ENCODE peak calls at places on chromosomes 7 and 10, in six cellular contexts. One of them, this sample, is unnamed.

GRCh38 chr10:48456361-48456804 is 148.5 kb downstream of the ARHGAP22 start:
- DNase-seq in mucosa of descending colon: peak
- DNase-seq in kidney: peak
- DNase-seq in lung: peak
- DNase-seq in PC-9: no peak
- DNase-seq in cardiac fibroblast: peak
- DNase-seq in this sample: no peak

GRCh38 chr10:93572606-93573005 is 6.1 kb downstream of the FFAR4 start:
- DNase-seq in kidney: no peak
- DNase-seq in PC-9: no peak
- DNase-seq in mucosa of descending colon: no peak
- DNase-seq in lung: no peak
- DNase-seq in cardiac fibroblast: no peak
- DNase-seq in this sample: no peak

GRCh38 chr10:97399843-97400545 is 1.1 kb downstream of the RRP12 start:
- DNase-seq in kidney: no peak
- DNase-seq in PC-9: peak
- DNase-seq in cardiac fibroblast: peak
- DNase-seq in lung: peak
- DNase-seq in mucosa of descending colon: peak
- DNase-seq in this sample: peak

GRCh38 chr10:129108378-129108777 is 358.7 kb upstream of the MGMT start:
- DNase-seq in cardiac fibroblast: no peak
- DNase-seq in PC-9: no peak
- DNase-seq in lung: no peak
- DNase-seq in kidney: no peak
- DNase-seq in mucosa of descending colon: no peak
- DNase-seq in this sample: no peak

GRCh38 chr10:114703377-114704125 is 45.5 kb upstream of the ABLIM1 start:
- DNase-seq in cardiac fibroblast: peak
- DNase-seq in PC-9: no peak
- DNase-seq in kidney: no peak
- DNase-seq in lung: no peak
- DNase-seq in mucosa of descending colon: no peak
- DNase-seq in this sample: no peak

GRCh38 chr10:1382711-1383110 is 326.5 kb downstream of the WDR37 start:
- DNase-seq in mucosa of descending colon: no peak
- DNase-seq in PC-9: no peak
- DNase-seq in lung: no peak
- DNase-seq in cardiac fibroblast: no peak
- DNase-seq in kidney: no peak
- DNase-seq in this sample: no peak

GRCh38 chr7:17058568-17058967 is 176.8 kb upstream of the AGR3 start:
- DNase-seq in PC-9: no peak
- DNase-seq in lung: no peak
- DNase-seq in mucosa of descending colon: no peak
- DNase-seq in cardiac fibroblast: peak
- DNase-seq in kidney: no peak
- DNase-seq in this sample: no peak

GRCh38 chr7:127536426-127537152 is 48.8 kb downstream of the GCC1 start:
- DNase-seq in cardiac fibroblast: no peak
- DNase-seq in lung: no peak
- DNase-seq in PC-9: no peak
- DNase-seq in mucosa of descending colon: no peak
- DNase-seq in kidney: peak
- DNase-seq in this sample: no peak

GRCh38 chr10:6402349-6402709 is 177.7 kb downstream of the PRKCQ start:
- DNase-seq in lung: no peak
- DNase-seq in mucosa of descending colon: no peak
- DNase-seq in cardiac fibroblast: no peak
- DNase-seq in PC-9: no peak
- DNase-seq in kidney: no peak
- DNase-seq in this sample: no peak

GRCh38 chr7:29248713-29249382 is 54.3 kb downstream of the CHN2 start:
- DNase-seq in PC-9: no peak
- DNase-seq in kidney: no peak
- DNase-seq in lung: no peak
- DNase-seq in cardiac fibroblast: no peak
- DNase-seq in mucosa of descending colon: no peak
- DNase-seq in this sample: no peak

GRCh38 chr10:80405636-80406035 is 2.7 kb upstream of the PRXL2A start:
- DNase-seq in lung: no peak
- DNase-seq in PC-9: no peak
- DNase-seq in cardiac fibroblast: no peak
- DNase-seq in mucosa of descending colon: no peak
- DNase-seq in kidney: no peak
- DNase-seq in this sample: no peak

GRCh38 chr7:2520131-2520807 is 695 bp downstream of the LFNG start:
- DNase-seq in lung: no peak
- DNase-seq in kidney: no peak
- DNase-seq in cardiac fibroblast: no peak
- DNase-seq in mucosa of descending colon: peak
- DNase-seq in PC-9: peak
- DNase-seq in this sample: peak

DNA sequence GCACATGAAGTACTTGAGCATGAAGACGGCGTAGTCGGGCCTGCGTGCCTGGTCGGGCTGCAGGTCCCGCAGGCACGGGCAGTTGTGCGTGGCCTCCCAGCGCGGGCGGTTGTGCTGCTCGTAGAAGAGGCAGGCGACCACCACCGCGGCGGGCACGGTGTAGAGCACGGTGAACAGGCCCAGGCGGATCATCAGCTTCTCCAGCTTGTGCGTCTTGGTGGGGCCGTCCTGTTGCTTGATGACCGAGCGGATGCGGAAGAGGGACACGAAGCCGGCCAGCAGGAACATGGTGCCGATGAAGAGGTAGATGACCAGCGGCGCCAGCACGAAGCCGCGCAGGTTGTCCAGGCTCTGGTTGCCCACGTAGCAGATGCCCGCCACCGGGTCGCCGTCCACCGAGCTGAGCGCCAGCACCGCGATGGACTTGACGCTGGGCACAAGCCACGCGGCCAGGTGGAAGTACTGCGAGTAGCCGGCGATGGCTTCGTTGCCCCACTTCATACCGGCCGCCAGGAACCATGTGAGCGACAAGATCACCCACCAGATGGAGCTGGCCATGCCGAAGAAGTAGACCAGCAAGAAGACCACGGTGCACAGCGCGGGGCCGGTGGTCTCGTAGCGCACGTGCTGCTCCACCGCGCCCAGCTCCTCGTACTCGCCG is 2.3 kb downstream of the FZD8 start:
- DNase-seq in lung: no peak
- DNase-seq in mucosa of descending colon: peak
- DNase-seq in PC-9: no peak
- DNase-seq in kidney: peak
- DNase-seq in cardiac fibroblast: peak
- DNase-seq in this sample: peak
- H3K4me3 ChIP-seq in lung: peak
- H3K4me3 ChIP-seq in mucosa of descending colon: no peak
- H3K4me3 ChIP-seq in PC-9: no peak
- H3K4me3 ChIP-seq in kidney: peak
- H3K4me3 ChIP-seq in cardiac fibroblast: peak
- H3K4me3 ChIP-seq in this sample: peak

GRCh38 chr10:44384601-44385422 is at the start of gene CXCL12:
- DNase-seq in kidney: peak
- DNase-seq in lung: no peak
- DNase-seq in mucosa of descending colon: peak
- DNase-seq in PC-9: no peak
- DNase-seq in cardiac fibroblast: peak
- DNase-seq in this sample: peak
- H3K4me3 ChIP-seq in kidney: peak
- H3K4me3 ChIP-seq in lung: peak
- H3K4me3 ChIP-seq in mucosa of descending colon: peak
- H3K4me3 ChIP-seq in PC-9: no peak
- H3K4me3 ChIP-seq in cardiac fibroblast: peak
- H3K4me3 ChIP-seq in this sample: peak

GRCh38 chr7:100965051-100965722 is 4.2 kb upstream of the MUC12 start:
- DNase-seq in mucosa of descending colon: no peak
- DNase-seq in kidney: no peak
- DNase-seq in PC-9: no peak
- DNase-seq in cardiac fibroblast: no peak
- DNase-seq in lung: no peak
- DNase-seq in this sample: no peak
- H3K4me3 ChIP-seq in mucosa of descending colon: no peak
- H3K4me3 ChIP-seq in kidney: peak
- H3K4me3 ChIP-seq in PC-9: no peak
- H3K4me3 ChIP-seq in cardiac fibroblast: no peak
- H3K4me3 ChIP-seq in lung: no peak
- H3K4me3 ChIP-seq in this sample: no peak

DNA sequence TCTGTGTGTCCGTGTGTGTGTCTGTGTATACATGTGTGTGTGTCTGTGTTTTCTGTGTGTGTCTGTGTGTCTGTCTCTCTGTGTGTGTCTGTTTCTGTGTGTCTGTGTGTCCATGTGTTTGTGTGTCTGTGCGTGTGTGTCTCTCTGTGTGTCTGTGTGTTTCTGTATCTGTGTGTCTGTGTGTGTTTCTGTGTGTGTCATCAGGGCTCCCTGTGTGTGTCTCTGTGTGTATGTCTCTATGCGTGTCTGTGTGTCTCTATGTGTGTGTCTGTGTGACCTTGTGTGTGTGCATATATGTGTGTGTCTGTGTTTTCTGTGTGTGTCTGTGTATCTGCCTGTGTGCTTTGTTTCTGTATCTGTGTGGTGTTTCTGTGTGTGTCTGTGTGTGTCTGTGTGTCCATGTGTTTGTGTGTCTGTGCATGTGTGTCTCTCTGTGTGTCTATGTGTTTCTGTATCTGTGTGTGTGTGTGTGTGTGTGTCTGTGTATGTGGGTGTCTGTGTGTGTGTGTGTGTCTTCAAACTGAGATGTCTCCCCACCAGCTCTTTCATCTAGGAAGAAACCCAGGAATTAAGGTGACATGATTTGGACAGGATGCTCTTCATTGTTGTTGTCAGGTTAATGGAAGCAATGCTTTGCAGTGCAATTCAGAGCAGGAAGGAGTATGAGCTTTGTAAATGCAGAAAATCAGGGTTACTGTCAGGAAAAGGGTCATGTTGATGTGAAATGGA is 20.7 kb upstream of the PPIF start:
- DNase-seq in lung: no peak
- DNase-seq in cardiac fibroblast: no peak
- DNase-seq in mucosa of descending colon: no peak
- DNase-seq in kidney: no peak
- DNase-seq in PC-9: no peak
- DNase-seq in this sample: no peak
- H3K4me3 ChIP-seq in lung: no peak
- H3K4me3 ChIP-seq in cardiac fibroblast: no peak
- H3K4me3 ChIP-seq in mucosa of descending colon: no peak
- H3K4me3 ChIP-seq in kidney: no peak
- H3K4me3 ChIP-seq in PC-9: no peak
- H3K4me3 ChIP-seq in this sample: no peak

This sample was measured in MG63.